ENCODE peak calls at places on chromosomes 1 and 21, in five cellular contexts. N is stomach, Z is cardiac muscle cell, X is testis, O is small intestine. R is an unnamed sample. For H3K4me1 and H3K27me3, the result is how much of the 10 kb centered on the place peaks cover.

GRCh38 chr1:100188617-100189016 is 10.6 kb upstream of the LRRC39 start:
- DNase-seq in X (peak), N (no peak), O (no peak), Z (peak), R (peak)

GRCh38 chr1:70438529-70438928 is 27.5 kb downstream of the CTH start:
- DNase-seq in X (no peak), O (no peak), Z (no peak), N (no peak), R (no peak)

GRCh38 chr1:21337931-21338567 is 47.8 kb upstream of the ECE1 start:
- DNase-seq in O (peak), X (peak), N (peak), Z (peak), R (no peak)

GRCh38 chr1:1619917-1620361 is 4.6 kb downstream of the MIB2 start:
- DNase-seq in X (no peak), Z (no peak), N (no peak), O (no peak), R (peak)

GRCh38 chr21:44900559-44901251 is 20.0 kb downstream of the ITGB2 start:
- DNase-seq in Z (no peak), N (no peak), X (no peak), O (no peak), R (no peak)

GRCh38 chr21:40603774-40604173 is 243.2 kb downstream of the DSCAM start:
- DNase-seq in X (no peak), N (no peak), Z (no peak), O (no peak), R (no peak)

GRCh38 chr1:168905631-168906030 is 176.6 kb upstream of the DPT start:
- DNase-seq in X (no peak), Z (no peak), O (no peak), N (no peak), R (no peak)

GRCh38 chr1:100485855-100486258 is 52.1 kb upstream of the GPR88 start:
- DNase-seq in Z (no peak), X (no peak), O (peak), N (no peak), R (no peak)

GRCh38 chr1:88890790-88891317 is 513 bp downstream of the GTF2B start:
- DNase-seq in Z (peak), O (peak), X (peak), N (peak), R (peak)

GRCh38 chr1:30575066-30575465 is 148.3 kb downstream of the MATN1 start:
- DNase-seq in X (no peak), O (no peak), Z (no peak), N (no peak), R (no peak)

GRCh38 chr21:45574691-45575090 is 32.5 kb upstream of the SLC19A1 start:
- DNase-seq in N (no peak), Z (no peak), X (no peak), O (no peak), R (no peak)

GRCh38 chr1:242554577-242554976 is 30.1 kb upstream of the PLD5 start:
- DNase-seq in X (no peak), N (no peak), Z (no peak), O (no peak), R (no peak)

GRCh38 chr1:213619026-213619425 is 368.7 kb upstream of the PROX1 start:
- DNase-seq in O (no peak), N (no peak), X (no peak), Z (no peak), R (no peak)

GRCh38 chr1:115665746-115666145 is 24.0 kb downstream of the VANGL1 start:
- DNase-seq in O (no peak), X (no peak), N (no peak), Z (no peak), R (no peak)

GRCh38 chr1:3245344-3245743 is 176.3 kb downstream of the PRDM16 start:
- DNase-seq in O (no peak), X (no peak), Z (no peak), N (no peak), R (no peak)

GRCh38 chr1:48889088-48889487 is 112.4 kb upstream of the BEND5 start:
- DNase-seq in N (no peak), X (no peak), O (peak), Z (no peak), R (no peak)

GRCh38 chr1:32063261-32063681 is 9.5 kb upstream of the TMEM39B start:
- DNase-seq in O (peak), N (no peak), Z (peak), X (no peak), R (peak)

GRCh38 chr21:38080888-38081287 is 164.6 kb upstream of the KCNJ6 start:
- DNase-seq in X (no peak), Z (no peak), O (no peak), N (no peak), R (no peak)

GRCh38 chr1:30520461-30520860 is 202.9 kb downstream of the MATN1 start:
- DNase-seq in O (no peak), X (no peak), N (peak), Z (no peak), R (no peak)

GRCh38 chr1:35047188-35047858 is 15.6 kb upstream of the ZMYM6 start:
- DNase-seq in N (no peak), Z (peak), X (no peak), O (no peak), R (no peak)

DNA sequence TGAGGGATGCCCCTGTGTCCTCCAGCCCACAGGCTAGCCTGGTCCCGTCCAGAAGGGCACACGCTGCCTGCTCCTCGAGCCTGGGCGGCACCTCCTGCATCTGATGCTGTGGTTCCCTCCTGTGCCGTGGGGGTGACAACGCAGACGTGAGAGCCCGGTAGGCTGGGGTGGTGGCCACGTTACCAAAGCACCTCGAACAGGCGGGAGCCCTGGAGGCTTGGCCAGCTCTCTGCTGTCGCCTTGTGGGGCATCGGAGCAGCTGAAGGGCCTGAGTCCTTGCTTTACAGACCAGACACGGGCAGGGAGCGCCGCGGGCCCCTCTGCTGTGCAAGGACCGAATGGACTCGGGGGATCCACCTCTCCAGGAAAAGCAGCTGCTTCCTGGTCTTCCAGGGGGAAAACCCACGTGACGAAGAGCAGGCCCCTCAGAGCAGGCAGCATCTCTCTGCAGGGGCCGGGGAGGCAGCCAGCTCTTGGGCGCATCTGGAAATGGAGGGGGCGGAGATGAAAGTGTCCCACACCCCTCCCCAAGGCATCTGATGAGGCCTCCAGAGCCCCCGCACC is 133.3 kb downstream of the NPHP4 start:
- DNase-seq in O (no peak), N (no peak), Z (no peak), X (no peak), R (no peak)
- H3K4me1 ChIP-seq in O (under half), N (under half), Z (under half), X (under half), R (under half)

DNA sequence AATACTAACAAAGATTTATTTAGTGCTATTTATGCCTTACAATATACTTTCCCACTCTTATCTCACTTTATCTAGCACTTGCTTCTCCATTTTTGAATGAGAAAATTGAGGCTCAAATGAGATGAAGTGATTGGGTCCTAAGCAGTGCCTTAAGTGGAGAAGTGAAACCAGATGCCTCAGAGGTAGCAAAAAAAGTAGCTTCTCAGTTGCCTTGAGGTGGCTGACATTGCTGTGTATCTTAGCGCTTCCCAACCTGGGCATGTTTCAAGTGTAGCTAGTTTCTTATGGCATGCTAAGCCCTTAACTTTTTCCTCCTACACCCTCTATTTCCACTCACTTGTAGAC is 390.4 kb downstream of the OMA1 start:
- DNase-seq in Z (no peak), O (no peak), N (no peak), X (no peak), R (no peak)
- H3K4me3 ChIP-seq in Z (no peak), O (no peak), N (no peak), X (no peak), R (no peak)

GRCh38 chr1:47450606-47451005 is 12.8 kb downstream of the FOXD2 start:
- DNase-seq in O (no peak), N (no peak), Z (no peak), X (no peak), R (no peak)
- H3K27me3 ChIP-seq in O (under half), N (half or more), Z (half or more), X (under half), R (under half)

GRCh38 chr1:200184196-200184595 is 156.7 kb downstream of the NR5A2 start:
- DNase-seq in N (peak), X (peak), O (peak), Z (peak), R (peak)

GRCh38 chr1:200183637-200184036 is 156.1 kb downstream of the NR5A2 start:
- DNase-seq in N (no peak), X (no peak), O (no peak), Z (no peak), R (no peak)

GRCh38 chr1:200180821-200181220 is 153.3 kb downstream of the NR5A2 start:
- DNase-seq in N (no peak), Z (peak), O (peak), X (no peak), R (no peak)

GRCh38 chr1:200181861-200182260 is 154.4 kb downstream of the NR5A2 start:
- DNase-seq in O (no peak), N (no peak), X (no peak), Z (no peak), R (no peak)

GRCh38 chr1:200182701-200183100 is 155.2 kb downstream of the NR5A2 start:
- DNase-seq in Z (no peak), N (no peak), X (no peak), O (no peak), R (no peak)
- H3K4me1 ChIP-seq in Z (under half), N (under half), X (under half), O (under half), R (under half)

R was measured in HAP-1.